ENCODE peak calls at places on chromosomes 4 and X, in four cellular contexts. A is hepatocyte, Y is foreskin fibroblast, P is endodermal cell. X is an unnamed sample.

GRCh38 chrX:103073442-103073841 is 9.5 kb upstream of the BEX1 start:
- DNase-seq in A (no peak), Y (peak), P (no peak), X (no peak)

GRCh38 chr4:48254381-48255072 is 15.1 kb downstream of the TEC start:
- DNase-seq in Y (peak), P (no peak), A (no peak), X (no peak)

GRCh38 chrX:119391279-119391678 is 7.9 kb upstream of the SLC25A43 start:
- DNase-seq in Y (no peak), P (no peak), A (no peak), X (no peak)

GRCh38 chr4:8276358-8277240 is 7.0 kb downstream of the HTRA3 start:
- DNase-seq in Y (peak), P (no peak), A (no peak), X (no peak)

GRCh38 chrX:39827959-39828358 is 269.8 kb downstream of the BCOR start:
- DNase-seq in Y (no peak), P (no peak), A (no peak), X (no peak)

GRCh38 chr4:142645478-142646108 is 200.5 kb downstream of the INPP4B start:
- DNase-seq in P (no peak), Y (no peak), A (no peak), X (no peak)

GRCh38 chr4:21697583-21697982 is 251.0 kb downstream of the KCNIP4 start:
- DNase-seq in P (peak), A (peak), Y (no peak), X (no peak)

GRCh38 chrX:56057325-56057724 is 174.8 kb upstream of the KLF8 start:
- DNase-seq in A (no peak), Y (no peak), P (peak), X (no peak)

GRCh38 chr4:54571762-54572542 is 85.8 kb upstream of the KIT start:
- DNase-seq in Y (no peak), P (peak), A (no peak), X (no peak)

GRCh38 chr4:18733956-18734872 is 712.7 kb upstream of the LCORL start:
- DNase-seq in P (no peak), Y (no peak), A (no peak), X (no peak)

GRCh38 chrX:23783569-23784486 is 855 bp downstream of the SAT1 start:
- DNase-seq in P (peak), Y (no peak), A (no peak), X (no peak)

GRCh38 chr4:14110407-14110806 is 482.9 kb upstream of the BOD1L1 start:
- DNase-seq in Y (peak), A (no peak), P (no peak), X (no peak)

GRCh38 chr4:19945979-19946380 is 305.7 kb upstream of the SLIT2 start:
- DNase-seq in A (peak), Y (peak), P (no peak), X (no peak)

GRCh38 chrX:4550018-4550417 is 836.6 kb upstream of the PRKX start:
- DNase-seq in P (peak), A (peak), Y (no peak), X (no peak)

GRCh38 chrX:38656350-38656915 is 95.1 kb downstream of the TSPAN7 start:
- DNase-seq in P (no peak), A (no peak), Y (no peak), X (no peak)

GRCh38 chr4:37767546-37767945 is 58.9 kb upstream of the PGM2 start:
- DNase-seq in P (no peak), A (peak), Y (peak), X (peak)

GRCh38 chr4:91795947-91796346 is 507.8 kb upstream of the GRID2 start:
- DNase-seq in A (no peak), P (no peak), Y (no peak), X (no peak)

GRCh38 chr4:27684501-27685077 is 823.9 kb downstream of the STIM2 start:
- DNase-seq in Y (no peak), P (peak), A (peak), X (no peak)

GRCh38 chrX:3651272-3651671 is 62.2 kb downstream of the PRKX start:
- DNase-seq in P (no peak), A (peak), Y (peak), X (no peak)

GRCh38 chr4:2359591-2360390 is 58.7 kb downstream of the ZFYVE28 start:
- DNase-seq in P (no peak), Y (no peak), A (no peak), X (no peak)

GRCh38 chrX:57528670-57529255 is 63.0 kb upstream of the ZXDB start:
- DNase-seq in P (peak), A (peak), Y (no peak), X (no peak)

GRCh38 chr4:108846568-108846967 is 83.7 kb upstream of the ETNPPL start:
- DNase-seq in Y (no peak), A (no peak), P (no peak), X (no peak)

GRCh38 chr4:146072381-146072780 is 103.1 kb upstream of the LSM6 start:
- DNase-seq in A (no peak), Y (peak), P (no peak), X (no peak)

GRCh38 chr4:41939016-41939623 is 3.9 kb downstream of the TMEM33 start:
- DNase-seq in P (no peak), Y (no peak), A (peak), X (peak)

GRCh38 chr4:2560167-2560566 is 23.7 kb downstream of the FAM193A start:
- DNase-seq in Y (no peak), P (no peak), A (no peak), X (no peak)

GRCh38 chr4:56220261-56220660 is 167.0 kb downstream of the AASDH start:
- DNase-seq in Y (no peak), A (no peak), P (no peak), X (no peak)

GRCh38 chr4:189048119-189048518 is 892.6 kb upstream of the FRG1 start:
- DNase-seq in Y (no peak), P (no peak), A (no peak), X (no peak)

GRCh38 chr4:189046642-189047041 is 894.0 kb upstream of the FRG1 start:
- DNase-seq in P (peak), A (no peak), Y (no peak), X (no peak)

GRCh38 chr4:189053621-189054020 is 887.1 kb upstream of the FRG1 start:
- DNase-seq in A (no peak), P (no peak), Y (no peak), X (no peak)

GRCh38 chr4:189049682-189050081 is 891.0 kb upstream of the FRG1 start:
- DNase-seq in P (no peak), Y (no peak), A (no peak), X (no peak)
- TF ChIP-seq CTCF in P (no peak), Y (no peak), A (no peak), X (no peak)

GRCh38 chr4:28690890-28691289 is 1830.2 kb downstream of the STIM2 start:
- DNase-seq in A (no peak), Y (no peak), P (no peak), X (no peak)

GRCh38 chr4:28682872-28683271 is 1822.2 kb downstream of the STIM2 start:
- DNase-seq in P (no peak), A (no peak), Y (no peak), X (no peak)

GRCh38 chr4:28686618-28687017 is 1826.0 kb downstream of the STIM2 start:
- DNase-seq in P (peak), A (peak), Y (no peak), X (no peak)
- TF ChIP-seq CTCF in P (peak), A (peak), Y (peak), X (no peak)

DNA sequence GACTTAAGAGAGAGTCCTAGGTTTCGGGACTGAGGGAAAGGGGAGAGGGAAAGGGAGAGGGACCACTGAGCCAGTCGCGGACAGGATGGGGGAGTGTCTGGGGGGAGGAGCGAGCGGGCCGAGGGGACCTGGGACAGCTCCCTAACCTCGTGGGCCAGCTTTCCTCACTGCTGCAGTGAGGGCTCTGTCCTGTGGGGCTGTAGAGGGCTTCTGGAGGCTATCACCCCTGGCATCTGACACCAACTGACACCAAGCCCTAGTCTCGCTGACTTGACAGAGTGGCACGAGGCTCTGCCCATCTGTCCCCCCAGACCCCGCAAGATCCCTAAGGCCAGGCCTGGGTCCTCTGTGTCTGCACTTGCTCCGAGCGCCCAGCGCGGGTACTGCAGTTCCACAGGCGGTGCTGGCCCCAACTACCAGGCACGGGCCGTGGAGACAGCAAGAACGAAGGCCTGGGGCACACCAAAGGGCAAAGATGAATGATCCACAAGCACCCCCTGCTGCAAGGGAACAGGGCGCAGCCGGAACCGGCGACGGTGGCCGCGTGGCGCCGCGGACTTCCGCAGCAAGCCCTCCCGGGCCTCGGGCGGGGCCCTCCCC is 465 bp downstream of the HAUS7 start:
- DNase-seq in A (peak), Y (no peak), P (peak), X (no peak)
- TF ChIP-seq CTCF in A (no peak), Y (no peak), P (peak), X (no peak)

DNA sequence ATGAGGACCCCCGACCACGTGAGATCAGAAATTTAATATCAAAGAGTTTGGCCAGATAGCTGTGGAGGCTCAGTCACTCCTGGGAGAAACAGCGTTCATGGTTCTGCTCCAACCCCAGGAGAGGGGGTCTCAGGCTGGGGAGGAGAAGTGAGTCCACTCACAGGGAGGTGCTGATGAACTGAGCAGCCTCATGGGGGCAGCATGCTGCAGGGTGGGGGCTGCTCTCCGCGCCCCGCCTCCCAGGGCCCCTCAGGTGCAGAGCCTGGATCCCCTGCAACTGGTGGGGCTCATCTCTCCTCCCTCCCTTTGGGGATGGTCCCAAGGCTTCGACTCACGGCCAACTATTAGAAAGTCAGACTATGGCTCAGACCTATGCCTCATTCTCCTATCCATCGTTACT is 26.6 kb upstream of the C4orf50 start:
- DNase-seq in A (no peak), Y (no peak), P (peak), X (no peak)
- TF ChIP-seq CTCF in A (no peak), Y (no peak), P (peak), X (no peak)

GRCh38 chrX:84710611-84711010 is 208.4 kb upstream of the HDX start:
- DNase-seq in Y (no peak), P (no peak), A (no peak), X (no peak)
- TF ChIP-seq CTCF in Y (no peak), P (peak), A (no peak), X (no peak)

GRCh38 chr4:112752061-112752460 is 115.1 kb downstream of the LARP7 start:
- DNase-seq in A (no peak), P (peak), Y (no peak), X (no peak)

GRCh38 chr4:112748352-112748900 is 111.5 kb downstream of the LARP7 start:
- DNase-seq in A (no peak), P (peak), Y (no peak), X (no peak)

GRCh38 chr4:112752510-112752909 is 115.6 kb downstream of the LARP7 start:
- DNase-seq in A (no peak), P (peak), Y (no peak), X (no peak)

GRCh38 chr4:112751447-112751846 is 114.5 kb downstream of the LARP7 start:
- DNase-seq in Y (no peak), A (no peak), P (peak), X (no peak)

DNA sequence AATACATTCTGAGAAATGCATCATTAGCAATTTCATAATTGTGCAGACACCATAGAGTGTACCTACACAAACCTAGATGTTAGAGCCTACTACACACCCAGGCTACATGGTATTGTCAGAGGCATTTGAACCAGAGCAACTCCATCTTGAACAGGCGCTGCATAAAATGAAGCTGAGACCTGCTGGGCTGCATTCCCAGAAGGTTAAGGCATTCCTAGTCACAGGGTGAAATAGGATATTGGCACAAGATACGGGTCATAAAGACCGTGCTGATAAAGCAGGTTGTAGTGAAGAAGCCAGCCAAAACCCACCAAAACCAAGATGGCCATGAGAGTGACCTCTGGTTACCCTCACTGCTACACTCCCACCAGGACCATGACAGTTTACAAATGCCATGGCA is 116.4 kb downstream of the LARP7 start:
- DNase-seq in P (peak), A (no peak), Y (no peak), X (no peak)
- TF ChIP-seq CTCF in P (no peak), A (no peak), Y (no peak), X (no peak)

GRCh38 chrX:110614596-110614995 is 181.0 kb downstream of the CHRDL1 start:
- DNase-seq in A (no peak), P (no peak), Y (no peak), X (no peak)
- TF ChIP-seq CTCF in A (no peak), P (no peak), Y (no peak), X (no peak)